ENCODE peak calls at places on chromosome 10, in nine cellular contexts. O is fibroblast of lung; S is SJSA1; W is uterus; D is naive thymus-derived CD4-positive, alpha-beta T cell; M is neural progenitor cell; U is endodermal cell; X is HCT116; T is cardiac muscle cell. I is an unnamed sample. For H3K9me3, the result is how much of the 10 kb centered on the place peaks cover.

GRCh38 chr10:127175357-127176110 is 20.9 kb downstream of the INSYN2A start:
- DNase-seq in O (no peak), U (no peak), D (no peak), S (no peak), X (no peak), W (no peak), T (no peak), M (no peak), I (no peak)

GRCh38 chr10:48294431-48294830 is 12.0 kb upstream of the MAPK8 start:
- DNase-seq in T (no peak), D (no peak), O (no peak), U (no peak), X (no peak), S (no peak), M (no peak), W (no peak), I (no peak)

GRCh38 chr10:63260103-63260859 is 127.2 kb downstream of the NRBF2 start:
- DNase-seq in S (no peak), D (no peak), U (no peak), X (no peak), T (no peak), W (no peak), M (no peak), O (no peak), I (no peak)

GRCh38 chr10:11036424-11037011 is 18.8 kb downstream of the CELF2 start:
- DNase-seq in M (peak), X (no peak), D (no peak), O (peak), S (peak), W (no peak), T (peak), U (peak), I (peak)

GRCh38 chr10:71511206-71511605 is 114.5 kb downstream of the CDH23 start:
- DNase-seq in T (no peak), W (no peak), M (no peak), S (no peak), D (no peak), X (no peak), U (no peak), O (no peak), I (no peak)

GRCh38 chr10:47406870-47407648 is 23.0 kb upstream of the ZNF488 start:
- DNase-seq in U (peak), O (peak), M (no peak), X (peak), D (no peak), T (no peak), W (no peak), S (peak), I (peak)

GRCh38 chr10:36801660-36802059 is 323.7 kb upstream of the ANKRD30A start:
- DNase-seq in O (no peak), D (no peak), T (no peak), U (no peak), W (no peak), M (no peak), X (no peak), S (no peak), I (no peak)

GRCh38 chr10:43121444-43121843 is 16.8 kb upstream of the CSGALNACT2 start:
- DNase-seq in U (no peak), T (no peak), S (no peak), X (no peak), O (no peak), M (no peak), W (no peak), D (no peak), I (no peak)

GRCh38 chr10:21369697-21370096 is 155.8 kb downstream of the SKIDA1 start:
- DNase-seq in W (no peak), D (no peak), O (peak), X (no peak), M (no peak), T (peak), U (no peak), S (no peak), I (no peak)

GRCh38 chr10:94205370-94205930 is 157.3 kb downstream of the NOC3L start:
- DNase-seq in U (no peak), T (no peak), D (no peak), O (peak), M (no peak), X (no peak), W (no peak), S (no peak), I (no peak)

GRCh38 chr10:75773139-75773801 is 341.8 kb downstream of the LRMDA start:
- DNase-seq in M (no peak), O (peak), U (no peak), S (no peak), D (no peak), X (no peak), W (peak), T (no peak), I (no peak)

GRCh38 chr10:104127411-104127810 is 5.4 kb downstream of the SFR1 start:
- DNase-seq in X (no peak), S (no peak), D (no peak), M (peak), U (peak), T (peak), O (no peak), W (no peak), I (peak)

GRCh38 chr10:59395984-59396383 is 33.6 kb upstream of the FAM13C start:
- DNase-seq in T (no peak), U (no peak), W (no peak), X (no peak), D (no peak), O (no peak), M (no peak), S (no peak), I (no peak)

GRCh38 chr10:92799591-92799990 is 48.7 kb upstream of the EXOC6 start:
- DNase-seq in M (no peak), D (no peak), U (no peak), S (no peak), X (no peak), O (no peak), W (no peak), T (no peak), I (no peak)

GRCh38 chr10:5364916-5365434 is at the start of gene UCN3:
- DNase-seq in O (no peak), X (no peak), S (no peak), M (no peak), D (no peak), U (no peak), W (no peak), T (no peak), I (no peak)

GRCh38 chr10:36493511-36493880 is 631.9 kb upstream of the ANKRD30A start:
- DNase-seq in D (no peak), O (peak), S (no peak), U (no peak), T (no peak), M (no peak), X (no peak), W (no peak), I (no peak)

GRCh38 chr10:86401588-86402282 is 35.1 kb upstream of the GRID1 start:
- DNase-seq in O (no peak), U (peak), W (peak), M (peak), S (no peak), T (no peak), D (peak), X (no peak), I (no peak)

GRCh38 chr10:69772933-69773704 is 28.6 kb upstream of the COL13A1 start:
- DNase-seq in M (no peak), D (no peak), W (no peak), X (no peak), U (no peak), O (no peak), T (no peak), S (no peak), I (no peak)

GRCh38 chr10:15515207-15515606 is 144.1 kb upstream of the FAM171A1 start:
- DNase-seq in M (no peak), S (no peak), W (peak), O (no peak), U (no peak), T (no peak), D (no peak), X (no peak), I (no peak)

GRCh38 chr10:23693398-23693797 is 254.5 kb downstream of the OTUD1 start:
- DNase-seq in W (no peak), O (no peak), U (peak), T (no peak), D (no peak), S (no peak), X (no peak), M (peak), I (peak)

GRCh38 chr10:93820434-93820833 is 62.7 kb downstream of the LGI1 start:
- DNase-seq in S (peak), W (no peak), O (no peak), T (no peak), U (no peak), X (no peak), D (no peak), M (no peak), I (no peak)

DNA sequence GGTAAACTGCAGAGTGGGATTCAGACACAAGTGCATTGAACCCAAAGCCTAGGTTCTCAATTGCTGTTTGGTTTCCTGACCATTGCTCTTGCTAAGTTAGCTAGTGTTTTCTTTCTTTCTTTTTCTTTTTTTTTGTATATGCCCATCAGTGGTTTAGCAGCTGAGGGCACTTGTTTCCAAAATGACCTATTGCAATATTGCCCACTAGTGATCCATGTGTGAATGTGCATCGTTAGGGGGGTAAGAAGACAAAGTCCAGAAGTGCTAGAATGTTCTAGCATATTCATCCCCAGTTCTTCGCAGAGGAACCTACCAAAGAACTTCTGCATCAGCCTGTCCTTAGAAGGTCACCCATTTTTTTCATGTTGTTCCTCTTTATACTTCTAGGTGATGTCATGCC is 252.8 kb upstream of the GPR26 start:
- DNase-seq in S (no peak), U (no peak), W (no peak), M (no peak), D (no peak), O (no peak), X (no peak), T (no peak), I (no peak)
- H3K9me3 ChIP-seq in S (under half), U (under half), W (under half), M (under half), D (under half), O (under half), X (under half), T (under half), I (under half)

GRCh38 chr10:131778385-131778784 is 122.4 kb upstream of the PPP2R2D start:
- DNase-seq in W (no peak), T (no peak), X (no peak), M (no peak), O (no peak), D (no peak), S (no peak), U (peak), I (no peak)
- H3K9me3 ChIP-seq in W (under half), T (under half), X (under half), M (under half), O (under half), D (under half), S (under half), U (under half), I (under half)

GRCh38 chr10:131271195-131271880 is 40.2 kb downstream of the TCERG1L start:
- DNase-seq in X (no peak), M (no peak), S (no peak), T (no peak), D (no peak), U (peak), O (no peak), W (no peak), I (no peak)
- H3K9me3 ChIP-seq in X (under half), M (under half), S (under half), T (under half), D (under half), U (under half), O (under half), W (under half), I (under half)

GRCh38 chr10:38156416-38157269 is 62.5 kb downstream of the ZNF37A start:
- DNase-seq in M (no peak), D (no peak), X (no peak), T (no peak), W (no peak), U (no peak), S (no peak), O (no peak), I (no peak)

GRCh38 chr10:38163617-38164016 is 69.5 kb downstream of the ZNF37A start:
- DNase-seq in X (no peak), M (no peak), T (no peak), U (no peak), W (no peak), D (no peak), S (no peak), O (no peak), I (no peak)

GRCh38 chr10:38157270-38157685 is 63.1 kb downstream of the ZNF37A start:
- DNase-seq in D (no peak), S (no peak), W (no peak), M (no peak), T (no peak), O (no peak), X (no peak), U (no peak), I (no peak)

DNA sequence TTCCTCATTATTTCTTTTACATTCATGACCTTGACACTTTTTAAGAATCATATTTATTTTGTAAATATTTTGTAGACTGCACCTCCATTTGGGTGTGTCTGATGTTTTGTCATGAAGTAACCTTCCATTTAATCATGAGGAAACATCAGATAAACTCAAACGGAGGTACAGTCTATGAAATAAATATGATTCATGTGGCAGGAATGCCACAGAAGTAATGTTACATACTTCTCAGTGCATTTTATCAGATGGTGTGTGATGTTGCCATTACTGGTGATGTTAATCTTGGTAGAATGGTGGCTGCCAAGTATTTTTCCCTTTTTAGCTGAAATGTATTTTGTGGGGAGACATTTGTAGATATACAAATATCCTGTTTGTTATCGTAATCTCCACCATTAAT is 64.9 kb downstream of the ZNF37A start:
- DNase-seq in X (no peak), D (no peak), M (no peak), O (no peak), W (no peak), T (no peak), S (no peak), U (no peak), I (no peak)
- H3K9me3 ChIP-seq in X (under half), D (under half), M (under half), O (under half), W (under half), T (under half), S (under half), U (half or more), I (half or more)

GRCh38 chr10:37865957-37866671 is 8.7 kb upstream of the ZNF248 start:
- DNase-seq in X (no peak), U (no peak), T (no peak), M (no peak), W (no peak), D (no peak), S (no peak), O (no peak), I (no peak)
- H3K9me3 ChIP-seq in X (under half), U (half or more), T (under half), M (under half), W (under half), D (under half), S (under half), O (under half), I (under half)

I was measured in H9.